ENCODE peak calls at places on chromosomes 7 and 10, in eight cellular contexts. E is cardiac muscle cell, T is small intestine, D is body of pancreas, W is GM23248, L is astrocyte, X is spleen, H is lower lobe of right lung. V is an unnamed sample.

GRCh38 chr10:52258791-52259427 is 55.2 kb upstream of the DKK1 start:
- DNase-seq in E (no peak), T (no peak), D (no peak), W (peak; percentile 4), L (peak; percentile 8), X (no peak), H (no peak), V (no peak)

GRCh38 chr10:127407551-127407950 is 141.6 kb upstream of the NPS start:
- DNase-seq in E (no peak), T (no peak), D (no peak), W (no peak), L (no peak), X (peak; percentile 45), H (no peak), V (no peak)

GRCh38 chr10:115895196-115895595 is 377.8 kb downstream of the GFRA1 start:
- DNase-seq in E (no peak), T (no peak), D (no peak), W (no peak), L (no peak), X (no peak), H (no peak), V (no peak)

GRCh38 chr7:136009488-136010079 is 32.4 kb upstream of the MTPN start:
- DNase-seq in E (peak; percentile 78), T (peak; percentile 40), D (no peak), W (peak; percentile 74), L (peak; percentile 9), X (no peak), H (no peak), V (no peak)

GRCh38 chr7:138000081-138000701 is 1.7 kb downstream of the CREB3L2 start:
- DNase-seq in E (peak; percentile 77), T (peak; percentile 44), D (peak; percentile 53), W (peak; percentile 95), L (peak; percentile 97), X (no peak), H (no peak), V (peak; percentile 58)

GRCh38 chr7:38339953-38340819 is 66.8 kb upstream of the TARP start:
- DNase-seq in E (no peak), T (no peak), D (no peak), W (no peak), L (no peak), X (no peak), H (no peak), V (no peak)

GRCh38 chr7:158281441-158281840 is 306.2 kb downstream of the PTPRN2 start:
- DNase-seq in E (no peak), T (no peak), D (peak; percentile 0), W (no peak), L (no peak), X (peak; percentile 59), H (no peak), V (no peak)

GRCh38 chr7:476736-477360 is 42.8 kb downstream of the PDGFA start:
- DNase-seq in E (no peak), T (no peak), D (peak; percentile 3), W (no peak), L (no peak), X (peak; percentile 54), H (no peak), V (no peak)

GRCh38 chr7:132972745-132973144 is 109.1 kb downstream of the CHCHD3 start:
- DNase-seq in E (no peak), T (no peak), D (no peak), W (no peak), L (no peak), X (no peak), H (no peak), V (no peak)

GRCh38 chr10:77836299-77836820 is 90.2 kb downstream of the DLG5 start:
- DNase-seq in E (peak; percentile 8), T (peak; percentile 53), D (no peak), W (peak; percentile 54), L (no peak), X (peak; percentile 89), H (peak; percentile 74), V (peak; percentile 68)

GRCh38 chr10:33377658-33378025 is 43.2 kb upstream of the NRP1 start:
- DNase-seq in E (no peak), T (no peak), D (no peak), W (peak; percentile 74), L (peak; percentile 73), X (no peak), H (no peak), V (no peak)

GRCh38 chr10:71276873-71277272 is 42.2 kb upstream of the SLC29A3 start:
- DNase-seq in E (no peak), T (no peak), D (no peak), W (no peak), L (no peak), X (no peak), H (no peak), V (no peak)

GRCh38 chr7:4638781-4639575 is 43.1 kb upstream of the FOXK1 start:
- DNase-seq in E (no peak), T (no peak), D (no peak), W (no peak), L (no peak), X (no peak), H (no peak), V (no peak)

GRCh38 chr10:101014966-101015581 is 15.5 kb downstream of the LZTS2 start:
- DNase-seq in E (no peak), T (no peak), D (no peak), W (peak; percentile 95), L (peak; percentile 86), X (no peak), H (no peak), V (no peak)

GRCh38 chr10:117096559-117097201 is 41.4 kb downstream of the VAX1 start:
- DNase-seq in E (no peak), T (no peak), D (no peak), W (no peak), L (no peak), X (no peak), H (no peak), V (no peak)

GRCh38 chr10:42932735-42933453 is 144.0 kb upstream of the RET start:
- DNase-seq in E (peak; percentile 53), T (no peak), D (no peak), W (no peak), L (no peak), X (peak; percentile 76), H (peak; percentile 49), V (no peak)

DNA sequence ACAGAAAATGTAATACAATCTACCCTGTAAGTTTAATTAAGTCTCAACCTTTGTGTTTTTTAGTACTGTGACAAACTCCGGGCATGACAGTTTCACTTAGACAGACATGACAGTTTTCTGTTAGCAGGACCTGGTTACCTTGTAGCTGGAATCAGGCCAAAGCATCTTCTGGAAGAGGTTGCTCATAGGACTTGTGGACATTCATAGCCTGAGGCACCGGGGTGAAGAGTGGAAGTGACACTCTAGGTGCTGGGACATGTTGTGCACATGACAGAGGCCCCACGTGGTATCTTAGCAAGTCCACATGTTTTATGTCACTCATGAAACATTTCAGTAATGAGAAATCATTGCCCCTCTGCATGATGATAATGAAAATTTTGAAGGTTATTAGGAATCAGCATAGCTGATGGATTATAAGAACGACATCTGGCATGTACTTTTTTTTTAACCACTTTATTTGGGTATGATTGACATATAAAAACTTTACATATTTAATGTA is 441.4 kb downstream of the CNTNAP2 start:
- DNase-seq in E (no peak), T (no peak), D (no peak), W (no peak), L (no peak), X (no peak), H (no peak), V (no peak)
- H3K4me1 ChIP-seq in E (no peaks in the 10 kb centered on the region), T (no peaks in the 10 kb centered on the region), D (no peaks in the 10 kb centered on the region), W (no peaks in the 10 kb centered on the region), L (no peaks in the 10 kb centered on the region), X (no peaks in the 10 kb centered on the region), H (no peaks in the 10 kb centered on the region), V (no peaks in the 10 kb centered on the region)

GRCh38 chr10:45419673-45420020 is 45.6 kb downstream of the ALOX5 start:
- DNase-seq in E (no peak), T (no peak), D (no peak), W (no peak), L (no peak), X (no peak), H (no peak), V (no peak)
- H3K4me1 ChIP-seq in E (no peaks in the 10 kb centered on the region), T (peaks cover 2% of the 10 kb centered on the region), D (peaks cover 32% of the 10 kb centered on the region), W (no peaks in the 10 kb centered on the region), L (peaks cover 2% of the 10 kb centered on the region), X (peaks cover 27% of the 10 kb centered on the region), H (peaks cover 51% of the 10 kb centered on the region), V (peaks cover 11% of the 10 kb centered on the region)

GRCh38 chr10:118107541-118107940 is 60.8 kb upstream of the RAB11FIP2 start:
- DNase-seq in E (no peak), T (no peak), D (no peak), W (peak; percentile 1), L (no peak), X (no peak), H (no peak), V (no peak)

GRCh38 chr10:118102116-118102515 is 55.4 kb upstream of the RAB11FIP2 start:
- DNase-seq in E (no peak), T (no peak), D (no peak), W (peak; percentile 51), L (peak; percentile 32), X (no peak), H (no peak), V (no peak)

GRCh38 chr10:118108194-118109026 is 61.7 kb upstream of the RAB11FIP2 start:
- DNase-seq in E (no peak), T (no peak), D (no peak), W (peak; percentile 54), L (peak; percentile 20), X (no peak), H (no peak), V (no peak)

GRCh38 chr10:118107040-118107439 is 60.3 kb upstream of the RAB11FIP2 start:
- DNase-seq in E (no peak), T (no peak), D (no peak), W (peak; percentile 59), L (no peak), X (no peak), H (no peak), V (no peak)

DNA sequence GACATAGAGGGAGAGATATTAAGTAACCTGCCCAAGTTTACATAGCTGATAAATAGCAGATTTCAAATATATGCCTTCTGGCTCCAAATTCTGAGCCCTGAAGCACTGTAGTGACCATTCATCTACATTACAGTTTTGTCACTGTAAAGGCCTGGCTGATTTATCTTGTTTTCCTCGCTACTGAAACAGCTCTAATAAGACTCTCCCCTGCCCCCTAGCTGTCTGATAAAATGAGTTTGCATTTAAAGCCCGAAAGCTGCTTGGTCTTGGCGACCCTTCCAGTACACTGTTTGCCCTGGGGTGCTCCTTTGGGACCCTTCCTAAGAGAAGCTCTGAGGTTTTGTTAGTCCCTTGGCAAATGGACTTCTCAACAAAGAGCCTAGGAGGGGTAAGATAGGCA is 59.7 kb upstream of the RAB11FIP2 start:
- DNase-seq in E (peak; percentile 23), T (peak; percentile 45), D (no peak), W (peak; percentile 43), L (peak; percentile 5), X (no peak), H (no peak), V (no peak)
- H3K4me1 ChIP-seq in E (no peaks in the 10 kb centered on the region), T (no peaks in the 10 kb centered on the region), D (no peaks in the 10 kb centered on the region), W (peaks cover 26% of the 10 kb centered on the region), L (no peaks in the 10 kb centered on the region), X (no peaks in the 10 kb centered on the region), H (no peaks in the 10 kb centered on the region), V (no peaks in the 10 kb centered on the region)

GRCh38 chr7:2523941-2524807 is 4.6 kb downstream of the LFNG start:
- DNase-seq in E (no peak), T (peak; percentile 98), D (peak; percentile 99), W (peak; percentile 61), L (peak; percentile 65), X (peak; percentile 86), H (peak; percentile 90), V (peak; percentile 95)
- H3K4me1 ChIP-seq in E (peaks cover 4% of the 10 kb centered on the region), T (peaks cover 4% of the 10 kb centered on the region), D (peaks cover 88% of the 10 kb centered on the region), W (peaks cover 26% of the 10 kb centered on the region), L (peaks cover 65% of the 10 kb centered on the region), X (peaks cover 71% of the 10 kb centered on the region), H (peaks cover 90% of the 10 kb centered on the region), V (peaks cover 56% of the 10 kb centered on the region)

V was measured in transverse colon.